ENCODE peak calls at places on chromosome 17, in nine cellular contexts. W, B, F, O, P, N, E, D and I are unnamed samples.

GRCh38 chr17:41971721-41972523 is 5.3 kb downstream of the CNP start:
- DNase-seq in F (no peak), P (peak; percentile 43), W (no peak), E (no peak), B (no peak), N (no peak), D (no peak), O (no peak), I (no peak)

GRCh38 chr17:41464682-41465081 is 2.5 kb downstream of the KRT32 start:
- DNase-seq in N (no peak), P (no peak), O (peak; percentile 50), D (peak; percentile 59), B (no peak), F (peak; percentile 64), E (peak; percentile 96), W (peak; percentile 80), I (peak; percentile 63)

GRCh38 chr17:42676424-42677011 is at the start of gene PLEKHH3:
- DNase-seq in F (no peak), D (no peak), E (peak; percentile 45), O (no peak), P (no peak), N (peak; percentile 85), B (no peak), W (no peak), I (no peak)

GRCh38 chr17:14581181-14581830 is 280.4 kb downstream of the HS3ST3B1 start:
- DNase-seq in F (no peak), P (no peak), B (no peak), O (no peak), D (no peak), E (no peak), W (no peak), N (no peak), I (no peak)

GRCh38 chr17:78892520-78892919 is 10.5 kb downstream of the CEP295NL start:
- DNase-seq in O (no peak), B (no peak), P (no peak), E (no peak), N (no peak), F (no peak), W (no peak), D (no peak), I (no peak)

GRCh38 chr17:36777118-36777517 is 160.2 kb upstream of the LHX1 start:
- DNase-seq in P (no peak), B (no peak), O (no peak), W (no peak), D (no peak), F (no peak), E (no peak), N (no peak), I (no peak)

GRCh38 chr17:56314026-56314425 is 160.8 kb downstream of the ANKFN1 start:
- DNase-seq in P (no peak), O (no peak), N (no peak), D (no peak), B (no peak), F (no peak), E (no peak), W (no peak), I (no peak)

GRCh38 chr17:1197379-1197778 is 17.6 kb upstream of the ABR start:
- DNase-seq in D (no peak), P (no peak), N (no peak), B (no peak), W (peak; percentile 86), F (no peak), E (no peak), O (no peak), I (peak; percentile 42)

GRCh38 chr17:58691701-58692238 is at the start of gene TEX14:
- DNase-seq in F (no peak), O (no peak), E (no peak), P (no peak), D (no peak), N (peak; percentile 77), B (no peak), W (no peak), I (peak; percentile 56)

GRCh38 chr17:39400547-39401411 is 647 bp downstream of the FBXL20 start:
- DNase-seq in N (no peak), O (no peak), D (peak; percentile 27), B (peak; percentile 1), W (peak; percentile 26), F (no peak), E (peak; percentile 29), P (peak; percentile 70), I (no peak)

GRCh38 chr17:70661342-70662222 is 492.2 kb downstream of the KCNJ2 start:
- DNase-seq in E (no peak), O (peak; percentile 34), W (no peak), F (no peak), D (no peak), B (no peak), P (no peak), N (no peak), I (no peak)

GRCh38 chr17:74117999-74118421 is 85.5 kb upstream of the RPL38 start:
- DNase-seq in B (no peak), P (no peak), D (no peak), E (no peak), F (no peak), W (no peak), N (peak; percentile 58), O (no peak), I (no peak)

GRCh38 chr17:50219345-50219744 is 17.9 kb upstream of the COL1A1 start:
- DNase-seq in E (peak; percentile 86), P (no peak), N (no peak), B (no peak), W (no peak), D (no peak), O (peak; percentile 43), F (no peak), I (no peak)

GRCh38 chr17:260944-261343 is 79.5 kb upstream of the DOC2B start:
- DNase-seq in D (no peak), N (peak; percentile 16), W (no peak), O (no peak), B (no peak), E (no peak), P (no peak), F (no peak), I (no peak)

GRCh38 chr17:53420035-53420641 is 402.6 kb upstream of the KIF2B start:
- DNase-seq in E (peak; percentile 42), D (no peak), P (no peak), N (no peak), F (no peak), O (no peak), W (no peak), B (no peak), I (no peak)

GRCh38 chr17:83178533-83179201 is 99.3 kb downstream of the METRNL start:
- DNase-seq in D (no peak), N (peak; percentile 60), O (no peak), F (peak; percentile 51), P (no peak), W (peak; percentile 19), E (no peak), B (no peak), I (no peak)

GRCh38 chr17:21419299-21420239 is 43.4 kb downstream of the KCNJ12 start:
- DNase-seq in B (no peak), W (no peak), E (no peak), O (no peak), F (no peak), D (no peak), N (peak; percentile 62), P (no peak), I (peak; percentile 57)

GRCh38 chr17:73058022-73058421 is 34.5 kb downstream of the SLC39A11 start:
- DNase-seq in W (no peak), O (no peak), B (no peak), D (no peak), E (no peak), F (no peak), P (no peak), N (no peak), I (no peak)

GRCh38 chr17:67194134-67194533 is 50.9 kb downstream of the HELZ start:
- DNase-seq in F (no peak), W (no peak), N (no peak), P (no peak), B (no peak), E (no peak), O (peak; percentile 70), D (no peak), I (no peak)

GRCh38 chr17:35094902-35095301 is 24.8 kb downstream of the RAD51D start:
- DNase-seq in F (no peak), P (no peak), N (no peak), E (peak; percentile 95), D (no peak), O (peak; percentile 72), W (no peak), B (no peak), I (no peak)

GRCh38 chr17:17693253-17693954 is 12.1 kb downstream of the RAI1 start:
- DNase-seq in W (peak; percentile 54), E (peak; percentile 82), B (no peak), P (peak; percentile 75), O (peak; percentile 70), F (no peak), D (peak; percentile 90), N (peak; percentile 87), I (peak; percentile 72)

GRCh38 chr17:58577696-58578095 is 63.3 kb upstream of the MTMR4 start:
- DNase-seq in W (peak; percentile 41), N (peak; percentile 74), O (peak; percentile 70), F (peak; percentile 70), D (peak; percentile 34), B (peak; percentile 36), E (peak; percentile 40), P (peak; percentile 56), I (peak; percentile 58)

GRCh38 chr17:437545-437944 is 84.9 kb upstream of the RPH3AL start:
- DNase-seq in B (no peak), D (no peak), F (no peak), O (no peak), P (no peak), E (no peak), W (no peak), N (no peak), I (no peak)

GRCh38 chr17:7854078-7854777 is 638 bp upstream of the TMEM88 start:
- DNase-seq in N (peak; percentile 82), O (no peak), D (no peak), W (no peak), B (no peak), F (no peak), P (peak; percentile 53), E (no peak), I (peak; percentile 63)
- H3K4me3 ChIP-seq in N (peak overlapping the region; percentile 79), O (no peak overlapping the region), D (peak overlapping the region; percentile 70), W (no peak overlapping the region), B (no peak overlapping the region), F (peak overlapping the region; percentile 64), P (peak overlapping the region; percentile 86), E (no peak overlapping the region), I (no peak overlapping the region)

GRCh38 chr17:45305532-45306087 is 11.2 kb downstream of the MAP3K14 start:
- DNase-seq in O (no peak), N (no peak), F (no peak), P (no peak), B (no peak), W (no peak), E (no peak), D (no peak), I (no peak)
- H3K4me1 ChIP-seq in O (peaks cover 89% of the 10 kb centered on the region), N (peaks cover 91% of the 10 kb centered on the region), F (no peaks in the 10 kb centered on the region), P (peaks cover 86% of the 10 kb centered on the region), B (peaks cover 57% of the 10 kb centered on the region), W (peaks cover 39% of the 10 kb centered on the region), E (peaks cover 25% of the 10 kb centered on the region), D (peaks cover 80% of the 10 kb centered on the region), I (peaks cover 25% of the 10 kb centered on the region)

GRCh38 chr17:15965510-15965909 is 20.6 kb downstream of the ADORA2B start:
- DNase-seq in W (no peak), P (no peak), E (no peak), D (no peak), F (no peak), N (no peak), O (no peak), B (no peak), I (no peak)
- H3K27ac ChIP-seq in W (no peak overlapping the region), P (no peak overlapping the region), E (peak overlapping the region; percentile 0), D (no peak overlapping the region), F (no peak overlapping the region), N (no peak overlapping the region), O (peak overlapping the region; percentile 37), B (no peak overlapping the region), I (no peak overlapping the region)

GRCh38 chr17:19386276-19386863 is 620 bp downstream of the MFAP4 start:
- DNase-seq in F (peak; percentile 93), D (peak; percentile 51), W (peak; percentile 87), N (peak; percentile 90), B (no peak), O (peak; percentile 73), P (peak; percentile 88), E (peak; percentile 84), I (peak; percentile 86)
- H3K4me3 ChIP-seq in F (peak overlapping the region; percentile 46), D (peak overlapping the region; percentile 19), W (peak overlapping the region; percentile 45), N (no peak overlapping the region), B (no peak overlapping the region), O (no peak overlapping the region), P (peak overlapping the region; percentile 41), E (no peak overlapping the region), I (no peak overlapping the region)